ENCODE peak calls at places on chromosomes 12 and 14, in ten cellular contexts. One of them, this sample, is unnamed.

GRCh38 chr12:67943295-67943892 is 45.9 kb upstream of the IFNG-AS1 start:
- DNase-seq in A549: peak; percentile 51
- DNase-seq in H1: peak; percentile 64
- DNase-seq in HepG2: peak; percentile 46
- DNase-seq in transverse colon: peak; percentile 72
- DNase-seq in stomach: peak; percentile 77
- DNase-seq in esophagus muscularis mucosa: no peak
- DNase-seq in tibial nerve: peak; percentile 62
- DNase-seq in upper lobe of left lung: no peak
- DNase-seq in suprapubic skin: no peak
- DNase-seq in this sample: peak; percentile 65

GRCh38 chr12:87165733-87166375 is 863.3 kb downstream of the C12orf50 start:
- DNase-seq in A549: no peak
- DNase-seq in H1: no peak
- DNase-seq in HepG2: no peak
- DNase-seq in transverse colon: no peak
- DNase-seq in stomach: no peak
- DNase-seq in esophagus muscularis mucosa: no peak
- DNase-seq in tibial nerve: no peak
- DNase-seq in upper lobe of left lung: no peak
- DNase-seq in suprapubic skin: no peak
- DNase-seq in this sample: no peak

GRCh38 chr12:75809745-75810144 is 221.8 kb downstream of the PHLDA1 start:
- DNase-seq in A549: no peak
- DNase-seq in H1: no peak
- DNase-seq in HepG2: no peak
- DNase-seq in transverse colon: no peak
- DNase-seq in stomach: no peak
- DNase-seq in esophagus muscularis mucosa: no peak
- DNase-seq in tibial nerve: no peak
- DNase-seq in upper lobe of left lung: no peak
- DNase-seq in suprapubic skin: no peak
- DNase-seq in this sample: no peak

GRCh38 chr14:69439516-69440270 is 41.2 kb downstream of the SLC39A9 start:
- DNase-seq in A549: no peak
- DNase-seq in H1: peak; percentile 56
- DNase-seq in HepG2: no peak
- DNase-seq in transverse colon: no peak
- DNase-seq in stomach: no peak
- DNase-seq in esophagus muscularis mucosa: no peak
- DNase-seq in tibial nerve: no peak
- DNase-seq in upper lobe of left lung: no peak
- DNase-seq in suprapubic skin: no peak
- DNase-seq in this sample: no peak

GRCh38 chr12:76878899-76879709 is at the start of gene CSRP2:
- DNase-seq in A549: peak; percentile 86
- DNase-seq in H1: peak; percentile 95
- DNase-seq in HepG2: peak; percentile 79
- DNase-seq in transverse colon: peak; percentile 88
- DNase-seq in stomach: peak; percentile 89
- DNase-seq in esophagus muscularis mucosa: peak; percentile 95
- DNase-seq in tibial nerve: peak; percentile 80
- DNase-seq in upper lobe of left lung: peak; percentile 98
- DNase-seq in suprapubic skin: peak; percentile 93
- DNase-seq in this sample: peak; percentile 90

GRCh38 chr14:39083127-39083526 is 19.9 kb downstream of the SEC23A start:
- DNase-seq in A549: no peak
- DNase-seq in H1: no peak
- DNase-seq in HepG2: no peak
- DNase-seq in transverse colon: no peak
- DNase-seq in stomach: no peak
- DNase-seq in esophagus muscularis mucosa: no peak
- DNase-seq in tibial nerve: no peak
- DNase-seq in upper lobe of left lung: no peak
- DNase-seq in suprapubic skin: no peak
- DNase-seq in this sample: no peak

GRCh38 chr14:105487449-105487985 is 831 bp downstream of the CRIP1 start:
- DNase-seq in A549: no peak
- DNase-seq in H1: peak; percentile 52
- DNase-seq in HepG2: no peak
- DNase-seq in transverse colon: peak; percentile 81
- DNase-seq in stomach: peak; percentile 62
- DNase-seq in esophagus muscularis mucosa: no peak
- DNase-seq in tibial nerve: no peak
- DNase-seq in upper lobe of left lung: peak; percentile 94
- DNase-seq in suprapubic skin: no peak
- DNase-seq in this sample: peak; percentile 41

GRCh38 chr12:13564266-13564810 is 367.8 kb downstream of the EMP1 start:
- DNase-seq in A549: no peak
- DNase-seq in H1: no peak
- DNase-seq in HepG2: no peak
- DNase-seq in transverse colon: no peak
- DNase-seq in stomach: no peak
- DNase-seq in esophagus muscularis mucosa: no peak
- DNase-seq in tibial nerve: no peak
- DNase-seq in upper lobe of left lung: peak; percentile 22
- DNase-seq in suprapubic skin: no peak
- DNase-seq in this sample: no peak

GRCh38 chr14:22658951-22659350 is 14.8 kb upstream of the OR6J1 start:
- DNase-seq in A549: no peak
- DNase-seq in H1: no peak
- DNase-seq in HepG2: no peak
- DNase-seq in transverse colon: no peak
- DNase-seq in stomach: no peak
- DNase-seq in esophagus muscularis mucosa: no peak
- DNase-seq in tibial nerve: no peak
- DNase-seq in upper lobe of left lung: no peak
- DNase-seq in suprapubic skin: no peak
- DNase-seq in this sample: no peak

GRCh38 chr12:62190081-62190480 is 70.1 kb upstream of the USP15 start:
- DNase-seq in A549: no peak
- DNase-seq in H1: no peak
- DNase-seq in HepG2: no peak
- DNase-seq in transverse colon: no peak
- DNase-seq in stomach: no peak
- DNase-seq in esophagus muscularis mucosa: no peak
- DNase-seq in tibial nerve: no peak
- DNase-seq in upper lobe of left lung: no peak
- DNase-seq in suprapubic skin: no peak
- DNase-seq in this sample: no peak

GRCh38 chr12:126784328-126784921 is 1482.5 kb upstream of the TMEM132C start:
- DNase-seq in A549: peak; percentile 8
- DNase-seq in H1: peak; percentile 83
- DNase-seq in HepG2: peak; percentile 2
- DNase-seq in transverse colon: peak; percentile 30
- DNase-seq in stomach: peak; percentile 39
- DNase-seq in esophagus muscularis mucosa: peak; percentile 92
- DNase-seq in tibial nerve: no peak
- DNase-seq in upper lobe of left lung: no peak
- DNase-seq in suprapubic skin: no peak
- DNase-seq in this sample: no peak

GRCh38 chr14:21486640-21487087 is 9.7 kb downstream of the TOX4 start:
- DNase-seq in A549: no peak
- DNase-seq in H1: no peak
- DNase-seq in HepG2: no peak
- DNase-seq in transverse colon: no peak
- DNase-seq in stomach: no peak
- DNase-seq in esophagus muscularis mucosa: no peak
- DNase-seq in tibial nerve: no peak
- DNase-seq in upper lobe of left lung: no peak
- DNase-seq in suprapubic skin: no peak
- DNase-seq in this sample: no peak
- TF ChIP-seq EP300 in A549: no peak
- TF ChIP-seq EP300 in H1: no peak
- TF ChIP-seq EP300 in HepG2: no peak
- TF ChIP-seq EP300 in transverse colon: no peak
- TF ChIP-seq EP300 in stomach: no peak
- TF ChIP-seq EP300 in esophagus muscularis mucosa: no peak
- TF ChIP-seq EP300 in tibial nerve: no peak
- TF ChIP-seq EP300 in upper lobe of left lung: no peak
- TF ChIP-seq EP300 in suprapubic skin: no peak
- TF ChIP-seq EP300 in this sample: no peak

GRCh38 chr12:124745891-124746570 is 117.6 kb downstream of the SCARB1 start:
- DNase-seq in A549: peak; percentile 91
- DNase-seq in H1: peak; percentile 82
- DNase-seq in HepG2: peak; percentile 93
- DNase-seq in transverse colon: peak; percentile 87
- DNase-seq in stomach: peak; percentile 93
- DNase-seq in esophagus muscularis mucosa: peak; percentile 97
- DNase-seq in tibial nerve: peak; percentile 92
- DNase-seq in upper lobe of left lung: peak; percentile 92
- DNase-seq in suprapubic skin: peak; percentile 95
- DNase-seq in this sample: peak; percentile 95
- TF ChIP-seq POLR2A in A549: no peak
- TF ChIP-seq POLR2A in H1: no peak
- TF ChIP-seq POLR2A in HepG2: no peak
- TF ChIP-seq POLR2A in transverse colon: no peak
- TF ChIP-seq POLR2A in stomach: no peak
- TF ChIP-seq POLR2A in esophagus muscularis mucosa: no peak
- TF ChIP-seq POLR2A in tibial nerve: no peak
- TF ChIP-seq POLR2A in upper lobe of left lung: no peak
- TF ChIP-seq POLR2A in suprapubic skin: no peak
- TF ChIP-seq POLR2A in this sample: no peak

DNA sequence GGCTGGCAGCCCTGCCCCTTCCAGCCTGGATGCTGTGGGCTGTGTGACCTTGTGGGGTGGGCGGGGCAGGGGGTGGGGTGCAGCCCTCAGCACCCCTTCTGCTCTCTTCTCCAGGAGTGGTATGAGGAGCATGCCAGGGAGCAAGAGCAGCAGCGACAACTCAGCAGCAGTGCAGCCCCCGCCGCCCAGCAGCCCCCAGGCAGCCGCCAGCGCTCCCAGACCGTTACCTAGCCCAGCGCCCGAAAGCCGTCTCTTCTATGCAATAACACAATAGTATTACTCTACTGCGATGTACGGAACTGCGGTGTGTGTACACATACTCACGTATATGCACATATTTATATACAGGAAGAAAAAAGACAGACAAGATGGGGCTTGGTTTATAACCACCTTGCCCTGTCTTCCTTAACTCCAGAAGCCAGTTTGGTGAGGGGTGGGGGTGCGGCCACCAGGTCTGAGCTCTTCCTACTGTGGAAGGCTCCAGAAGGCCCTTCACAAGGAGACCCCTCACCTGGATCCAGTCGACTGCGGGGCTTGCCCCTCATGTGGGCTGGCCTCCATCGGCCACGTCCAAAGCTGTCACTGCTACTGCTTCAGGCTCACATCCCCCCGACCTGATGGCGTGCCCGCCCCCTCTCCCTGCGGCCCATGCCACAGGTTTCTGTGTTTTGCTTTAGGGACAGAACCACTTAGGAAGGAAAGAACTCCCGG is 38.9 kb downstream of the SLC8B1 start:
- DNase-seq in A549: no peak
- DNase-seq in H1: no peak
- DNase-seq in HepG2: no peak
- DNase-seq in transverse colon: no peak
- DNase-seq in stomach: no peak
- DNase-seq in esophagus muscularis mucosa: no peak
- DNase-seq in tibial nerve: no peak
- DNase-seq in upper lobe of left lung: peak; percentile 67
- DNase-seq in suprapubic skin: no peak
- DNase-seq in this sample: no peak
- H3K4me1 ChIP-seq in A549: peaks cover 21% of the 10 kb centered on the region
- H3K4me1 ChIP-seq in H1: no peaks in the 10 kb centered on the region
- H3K4me1 ChIP-seq in HepG2: peaks cover 34% of the 10 kb centered on the region
- H3K4me1 ChIP-seq in transverse colon: peaks cover 6% of the 10 kb centered on the region
- H3K4me1 ChIP-seq in stomach: peaks cover 24% of the 10 kb centered on the region
- H3K4me1 ChIP-seq in esophagus muscularis mucosa: peaks cover 28% of the 10 kb centered on the region
- H3K4me1 ChIP-seq in tibial nerve: no peaks in the 10 kb centered on the region
- H3K4me1 ChIP-seq in upper lobe of left lung: peaks cover 28% of the 10 kb centered on the region
- H3K4me1 ChIP-seq in suprapubic skin: peaks cover 27% of the 10 kb centered on the region
- H3K4me1 ChIP-seq in this sample: peaks cover 24% of the 10 kb centered on the region

GRCh38 chr14:60653709-60654161 is 4.5 kb upstream of the SIX1 start:
- DNase-seq in A549: no peak
- DNase-seq in H1: peak; percentile 64
- DNase-seq in HepG2: no peak
- DNase-seq in transverse colon: no peak
- DNase-seq in stomach: no peak
- DNase-seq in esophagus muscularis mucosa: no peak
- DNase-seq in tibial nerve: no peak
- DNase-seq in upper lobe of left lung: no peak
- DNase-seq in suprapubic skin: no peak
- DNase-seq in this sample: no peak
- TF ChIP-seq EP300 in A549: no peak
- TF ChIP-seq EP300 in H1: no peak
- TF ChIP-seq EP300 in HepG2: no peak
- TF ChIP-seq EP300 in transverse colon: no peak
- TF ChIP-seq EP300 in stomach: no peak
- TF ChIP-seq EP300 in esophagus muscularis mucosa: no peak
- TF ChIP-seq EP300 in tibial nerve: no peak
- TF ChIP-seq EP300 in upper lobe of left lung: no peak
- TF ChIP-seq EP300 in suprapubic skin: no peak
- TF ChIP-seq EP300 in this sample: no peak

GRCh38 chr12:56236091-56236490 is 6.2 kb downstream of the SLC39A5 start:
- DNase-seq in A549: no peak
- DNase-seq in H1: no peak
- DNase-seq in HepG2: no peak
- DNase-seq in transverse colon: no peak
- DNase-seq in stomach: no peak
- DNase-seq in esophagus muscularis mucosa: no peak
- DNase-seq in tibial nerve: no peak
- DNase-seq in upper lobe of left lung: no peak
- DNase-seq in suprapubic skin: no peak
- DNase-seq in this sample: no peak
- TF ChIP-seq POLR2A in A549: no peak
- TF ChIP-seq POLR2A in H1: no peak
- TF ChIP-seq POLR2A in HepG2: no peak
- TF ChIP-seq POLR2A in transverse colon: no peak
- TF ChIP-seq POLR2A in stomach: no peak
- TF ChIP-seq POLR2A in esophagus muscularis mucosa: no peak
- TF ChIP-seq POLR2A in tibial nerve: no peak
- TF ChIP-seq POLR2A in upper lobe of left lung: no peak
- TF ChIP-seq POLR2A in suprapubic skin: no peak
- TF ChIP-seq POLR2A in this sample: no peak

This sample was measured in ovary.